ENCODE peak calls at places on chromosomes 16 and 17, in six cellular contexts. Q is prostate gland, N is body of pancreas, B is IMR-90, R is stomach, J is H1. M is an unnamed sample.

GRCh38 chr17:56913000-56913866 is 616 bp downstream of the TRIM25 start:
- DNase-seq in Q (peak; percentile 13), N (peak; percentile 36), B (no peak), R (no peak), J (peak; percentile 79), M (no peak)

GRCh38 chr16:88274847-88275246 is 107.9 kb upstream of the ZNF469 start:
- DNase-seq in Q (no peak), N (no peak), B (peak; percentile 23), R (no peak), J (no peak), M (no peak)

GRCh38 chr17:35978346-35978745 is 3.0 kb downstream of the CCL16 start:
- DNase-seq in Q (no peak), N (no peak), B (no peak), R (no peak), J (no peak), M (no peak)

GRCh38 chr17:14320734-14321475 is 20.0 kb downstream of the HS3ST3B1 start:
- DNase-seq in Q (no peak), N (no peak), B (no peak), R (no peak), J (no peak), M (no peak)

GRCh38 chr17:39794249-39794970 is 56.7 kb downstream of the GRB7 start:
- DNase-seq in Q (no peak), N (no peak), B (no peak), R (peak; percentile 37), J (no peak), M (no peak)

GRCh38 chr16:24609740-24610420 is 70.5 kb downstream of the RBBP6 start:
- DNase-seq in Q (peak; percentile 10), N (peak; percentile 69), B (peak; percentile 31), R (peak; percentile 54), J (peak; percentile 69), M (peak; percentile 53)

GRCh38 chr17:48506246-48506645 is 24.6 kb downstream of the HOXB1 start:
- DNase-seq in Q (no peak), N (no peak), B (no peak), R (no peak), J (no peak), M (no peak)

GRCh38 chr17:81471804-81472456 is 40.7 kb downstream of the ACTG1 start:
- DNase-seq in Q (peak; percentile 42), N (peak; percentile 52), B (no peak), R (no peak), J (no peak), M (no peak)

GRCh38 chr17:74859439-74860228 is at the start of gene GRIN2C:
- DNase-seq in Q (no peak), N (no peak), B (no peak), R (no peak), J (peak; percentile 69), M (peak; percentile 46)

DNA sequence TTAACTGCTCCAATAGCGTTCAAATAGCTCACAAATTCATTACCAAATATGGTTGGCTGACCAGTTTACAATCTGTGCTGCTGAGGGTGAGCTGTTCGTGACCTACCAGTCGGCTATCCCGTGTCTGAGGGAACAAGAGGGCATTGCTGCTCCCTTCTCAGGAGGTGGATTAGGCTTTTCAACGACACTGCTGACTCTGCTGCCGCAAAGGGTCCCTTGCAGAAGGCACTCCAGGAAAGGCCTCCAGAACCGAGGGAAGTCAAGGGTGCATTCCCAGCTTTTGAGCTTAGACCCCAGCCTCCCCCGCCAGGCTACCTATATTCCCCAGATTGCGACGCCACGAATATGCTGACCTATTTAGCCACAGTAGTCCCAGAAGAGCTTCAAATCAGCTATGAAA is 32.3 kb downstream of the GJC1 start:
- DNase-seq in Q (no peak), N (no peak), B (peak; percentile 59), R (no peak), J (no peak), M (no peak)
- TF ChIP-seq POLR2A in Q (no peak), N (no peak), B (no peak), R (no peak), J (no peak), M (no peak)

GRCh38 chr17:49819651-49820050 is 28.2 kb downstream of the TAC4 start:
- DNase-seq in Q (no peak), N (no peak), B (no peak), R (no peak), J (no peak), M (no peak)

GRCh38 chr17:49820773-49821172 is 27.1 kb downstream of the TAC4 start:
- DNase-seq in Q (no peak), N (no peak), B (no peak), R (no peak), J (no peak), M (no peak)

GRCh38 chr17:49817993-49818392 is 29.5 kb downstream of the KAT7 start:
- DNase-seq in Q (no peak), N (no peak), B (no peak), R (no peak), J (no peak), M (no peak)

GRCh38 chr17:49821466-49821865 is 26.4 kb downstream of the TAC4 start:
- DNase-seq in Q (no peak), N (no peak), B (no peak), R (no peak), J (no peak), M (no peak)

GRCh38 chr17:49819118-49819517 is 28.8 kb downstream of the TAC4 start:
- DNase-seq in Q (no peak), N (no peak), B (no peak), R (no peak), J (no peak), M (no peak)
- H3K4me1 ChIP-seq in Q (peaks cover 45% of the 10 kb centered on the region), N (peaks cover 39% of the 10 kb centered on the region), B (peaks cover 4% of the 10 kb centered on the region), R (peaks cover 87% of the 10 kb centered on the region), J (peaks cover 20% of the 10 kb centered on the region), M (peaks cover 24% of the 10 kb centered on the region)

GRCh38 chr17:1159781-1160180 is 20.0 kb downstream of the ABR start:
- DNase-seq in Q (no peak), N (no peak), B (no peak), R (no peak), J (no peak), M (no peak)

GRCh38 chr17:1164935-1165556 is 14.7 kb downstream of the ABR start:
- DNase-seq in Q (no peak), N (no peak), B (no peak), R (no peak), J (no peak), M (no peak)

GRCh38 chr17:1158879-1159278 is 20.9 kb downstream of the ABR start:
- DNase-seq in Q (no peak), N (no peak), B (peak; percentile 84), R (no peak), J (no peak), M (no peak)

GRCh38 chr17:1160591-1161041 is 19.2 kb downstream of the ABR start:
- DNase-seq in Q (no peak), N (no peak), B (no peak), R (no peak), J (no peak), M (no peak)

DNA sequence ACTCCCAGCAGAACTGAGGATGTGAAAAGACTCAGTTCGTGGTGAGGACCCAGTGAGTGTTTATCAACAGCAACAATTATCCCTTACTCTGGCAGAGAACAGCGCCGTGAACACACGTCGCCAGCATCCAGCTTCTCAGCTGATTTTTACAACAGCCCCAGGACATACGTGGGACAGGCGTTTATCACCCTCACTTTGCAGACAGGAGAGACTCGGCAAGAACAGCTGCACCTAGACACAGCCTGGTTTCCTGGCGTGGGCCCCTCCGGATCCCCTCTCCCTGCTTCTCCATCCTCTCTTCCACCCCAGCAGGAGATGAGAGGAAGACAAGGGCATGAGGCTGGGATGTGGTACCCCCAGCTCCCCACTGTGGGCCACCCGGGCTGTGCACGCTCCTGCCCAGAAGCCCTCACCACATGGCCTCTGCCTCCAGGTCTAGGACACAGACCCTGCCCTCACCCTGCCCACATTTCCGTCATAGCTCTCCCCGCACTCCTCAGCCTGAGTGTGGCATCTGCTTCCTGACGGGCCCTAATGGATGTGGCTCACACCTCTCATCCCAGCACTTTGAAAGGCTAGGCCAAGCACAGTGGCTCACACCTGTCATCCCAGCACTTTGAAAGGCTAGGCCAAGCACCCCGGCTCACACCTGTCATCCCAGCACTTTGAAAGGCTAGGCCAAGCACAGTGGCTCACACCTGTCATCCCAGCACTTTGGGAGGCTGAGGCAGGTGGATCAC is 17.5 kb downstream of the ABR start:
- DNase-seq in Q (no peak), N (no peak), B (no peak), R (no peak), J (no peak), M (no peak)
- TF ChIP-seq POLR2A in Q (no peak), N (no peak), B (no peak), R (no peak), J (no peak), M (no peak)

GRCh38 chr16:89437251-89437987 is 52.9 kb downstream of the ANKRD11 start:
- DNase-seq in Q (no peak), N (no peak), B (no peak), R (no peak), J (no peak), M (no peak)

GRCh38 chr16:89436362-89436761 is 54.0 kb downstream of the ANKRD11 start:
- DNase-seq in Q (no peak), N (no peak), B (no peak), R (no peak), J (no peak), M (no peak)

GRCh38 chr16:89434490-89434889 is 55.9 kb downstream of the ANKRD11 start:
- DNase-seq in Q (no peak), N (no peak), B (no peak), R (no peak), J (no peak), M (peak; percentile 54)

GRCh38 chr16:89435051-89435450 is 55.3 kb downstream of the ANKRD11 start:
- DNase-seq in Q (no peak), N (no peak), B (no peak), R (no peak), J (no peak), M (no peak)

DNA sequence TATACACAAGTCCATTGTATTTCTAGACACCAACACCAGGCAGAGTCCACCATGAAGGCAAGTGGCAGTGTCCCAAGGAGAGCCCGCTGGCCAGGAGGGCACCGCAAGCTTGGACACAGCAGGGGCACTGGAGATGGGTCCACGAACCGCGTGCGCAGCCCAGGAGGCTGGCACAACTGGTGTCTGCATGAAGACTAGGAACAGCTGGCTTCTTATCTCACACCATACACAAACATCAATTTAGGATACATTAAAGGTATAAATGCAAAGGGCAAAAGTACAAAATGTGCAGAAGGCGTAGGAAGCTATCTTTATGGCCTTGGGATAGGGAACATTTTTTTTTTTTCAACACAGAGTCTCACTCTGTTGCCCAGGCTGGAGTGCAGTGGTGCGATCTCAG is 52.4 kb downstream of the ANKRD11 start:
- DNase-seq in Q (no peak), N (no peak), B (no peak), R (no peak), J (no peak), M (no peak)
- H3K4me1 ChIP-seq in Q (peaks cover 7% of the 10 kb centered on the region), N (peaks cover 62% of the 10 kb centered on the region), B (peaks cover 24% of the 10 kb centered on the region), R (peaks cover 99% of the 10 kb centered on the region), J (peaks cover 5% of the 10 kb centered on the region), M (peaks cover 32% of the 10 kb centered on the region)

DNA sequence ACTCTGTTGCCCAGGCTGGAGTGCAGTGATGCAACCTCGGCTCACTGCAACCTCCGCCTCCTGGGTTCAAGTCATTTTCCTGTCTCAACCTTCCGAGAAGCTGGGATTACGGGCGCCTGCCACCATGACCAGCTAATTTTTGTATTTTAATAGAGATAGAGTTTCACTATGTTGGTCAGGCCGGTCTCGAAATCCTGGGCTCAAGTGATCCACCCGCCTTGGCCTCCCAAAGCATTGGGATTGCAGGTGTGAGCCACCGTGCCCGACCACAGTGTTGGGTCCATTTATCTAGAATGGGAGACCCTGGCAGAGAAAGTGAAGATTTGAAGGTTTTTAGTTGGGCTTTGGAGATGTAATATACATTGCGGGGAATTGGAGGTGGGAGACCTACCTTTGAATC is 70.1 kb downstream of the SNX29 start:
- DNase-seq in Q (no peak), N (no peak), B (no peak), R (no peak), J (no peak), M (no peak)
- TF ChIP-seq POLR2A in Q (no peak), N (no peak), B (no peak), R (no peak), J (no peak), M (no peak)

GRCh38 chr16:75263291-75263962 is 12.0 kb upstream of the BCAR1 start:
- DNase-seq in Q (no peak), N (no peak), B (no peak), R (no peak), J (no peak), M (no peak)
- H3K4me1 ChIP-seq in Q (peaks cover 29% of the 10 kb centered on the region), N (peaks cover 67% of the 10 kb centered on the region), B (peaks cover 50% of the 10 kb centered on the region), R (peaks cover 77% of the 10 kb centered on the region), J (peaks cover 33% of the 10 kb centered on the region), M (peaks cover 45% of the 10 kb centered on the region)

M was measured in adrenal gland.